ENCODE peak calls at places on chromosome 17, in ten cellular contexts. One of them, this sample, is unnamed.

GRCh38 chr17:50056217-50056960 is 479 bp downstream of the ITGA3 start:
- DNase-seq in WTC11: peak
- DNase-seq in GOT3: no peak
- DNase-seq in caudate nucleus: peak
- DNase-seq in amygdala: peak
- DNase-seq in GM13976: peak
- DNase-seq in activated CD8-positive, alpha-beta T cell treated with anti-CD3 and anti-CD28 coated beads for 36 hours: peak
- DNase-seq in stimulated activated naive B cell treated with anti-CD40 and anti-IgM and Interleukin-4, amounts not matched to agents 10 μg/mL and 1 μg/mL and 100 μg/mL, for 72 hours: peak
- DNase-seq in stomach: peak
- DNase-seq in SJCRH30: peak
- DNase-seq in this sample: peak

GRCh38 chr17:31318298-31319190 is 2.9 kb downstream of the EVI2A start:
- DNase-seq in WTC11: no peak
- DNase-seq in GOT3: no peak
- DNase-seq in caudate nucleus: peak
- DNase-seq in amygdala: peak
- DNase-seq in GM13976: no peak
- DNase-seq in activated CD8-positive, alpha-beta T cell treated with anti-CD3 and anti-CD28 coated beads for 36 hours: peak
- DNase-seq in stimulated activated naive B cell treated with anti-CD40 and anti-IgM and Interleukin-4, amounts not matched to agents 10 μg/mL and 1 μg/mL and 100 μg/mL, for 72 hours: peak
- DNase-seq in stomach: peak
- DNase-seq in SJCRH30: no peak
- DNase-seq in this sample: peak

GRCh38 chr17:59332890-59333377 is 1.5 kb downstream of the YPEL2 start:
- DNase-seq in WTC11: no peak
- DNase-seq in GOT3: no peak
- DNase-seq in caudate nucleus: peak
- DNase-seq in amygdala: peak
- DNase-seq in GM13976: no peak
- DNase-seq in activated CD8-positive, alpha-beta T cell treated with anti-CD3 and anti-CD28 coated beads for 36 hours: peak
- DNase-seq in stimulated activated naive B cell treated with anti-CD40 and anti-IgM and Interleukin-4, amounts not matched to agents 10 μg/mL and 1 μg/mL and 100 μg/mL, for 72 hours: no peak
- DNase-seq in stomach: peak
- DNase-seq in SJCRH30: no peak
- DNase-seq in this sample: peak

GRCh38 chr17:35801583-35802224 is 6.3 kb upstream of the MMP28 start:
- DNase-seq in WTC11: no peak
- DNase-seq in GOT3: no peak
- DNase-seq in caudate nucleus: no peak
- DNase-seq in amygdala: peak
- DNase-seq in GM13976: no peak
- DNase-seq in activated CD8-positive, alpha-beta T cell treated with anti-CD3 and anti-CD28 coated beads for 36 hours: peak
- DNase-seq in stimulated activated naive B cell treated with anti-CD40 and anti-IgM and Interleukin-4, amounts not matched to agents 10 μg/mL and 1 μg/mL and 100 μg/mL, for 72 hours: peak
- DNase-seq in stomach: peak
- DNase-seq in SJCRH30: no peak
- DNase-seq in this sample: peak

GRCh38 chr17:72622661-72623433 is 469.6 kb downstream of the SLC39A11 start:
- DNase-seq in WTC11: no peak
- DNase-seq in GOT3: no peak
- DNase-seq in caudate nucleus: no peak
- DNase-seq in amygdala: no peak
- DNase-seq in GM13976: no peak
- DNase-seq in activated CD8-positive, alpha-beta T cell treated with anti-CD3 and anti-CD28 coated beads for 36 hours: no peak
- DNase-seq in stimulated activated naive B cell treated with anti-CD40 and anti-IgM and Interleukin-4, amounts not matched to agents 10 μg/mL and 1 μg/mL and 100 μg/mL, for 72 hours: no peak
- DNase-seq in stomach: no peak
- DNase-seq in SJCRH30: no peak
- DNase-seq in this sample: no peak

GRCh38 chr17:15893333-15894024 is 51.5 kb upstream of the ADORA2B start:
- DNase-seq in WTC11: no peak
- DNase-seq in GOT3: no peak
- DNase-seq in caudate nucleus: no peak
- DNase-seq in amygdala: no peak
- DNase-seq in GM13976: no peak
- DNase-seq in activated CD8-positive, alpha-beta T cell treated with anti-CD3 and anti-CD28 coated beads for 36 hours: no peak
- DNase-seq in stimulated activated naive B cell treated with anti-CD40 and anti-IgM and Interleukin-4, amounts not matched to agents 10 μg/mL and 1 μg/mL and 100 μg/mL, for 72 hours: no peak
- DNase-seq in stomach: no peak
- DNase-seq in SJCRH30: no peak
- DNase-seq in this sample: no peak

GRCh38 chr17:56771563-56771962 is 62.2 kb downstream of the C17orf67 start:
- DNase-seq in WTC11: no peak
- DNase-seq in GOT3: no peak
- DNase-seq in caudate nucleus: no peak
- DNase-seq in amygdala: no peak
- DNase-seq in GM13976: no peak
- DNase-seq in activated CD8-positive, alpha-beta T cell treated with anti-CD3 and anti-CD28 coated beads for 36 hours: no peak
- DNase-seq in stimulated activated naive B cell treated with anti-CD40 and anti-IgM and Interleukin-4, amounts not matched to agents 10 μg/mL and 1 μg/mL and 100 μg/mL, for 72 hours: no peak
- DNase-seq in stomach: no peak
- DNase-seq in SJCRH30: no peak
- DNase-seq in this sample: no peak

GRCh38 chr17:58019039-58019438 is 12.0 kb upstream of the SRSF1 start:
- DNase-seq in WTC11: no peak
- DNase-seq in GOT3: no peak
- DNase-seq in caudate nucleus: no peak
- DNase-seq in amygdala: no peak
- DNase-seq in GM13976: no peak
- DNase-seq in activated CD8-positive, alpha-beta T cell treated with anti-CD3 and anti-CD28 coated beads for 36 hours: no peak
- DNase-seq in stimulated activated naive B cell treated with anti-CD40 and anti-IgM and Interleukin-4, amounts not matched to agents 10 μg/mL and 1 μg/mL and 100 μg/mL, for 72 hours: no peak
- DNase-seq in stomach: no peak
- DNase-seq in SJCRH30: no peak
- DNase-seq in this sample: no peak

GRCh38 chr17:60067871-60068270 is 10.8 kb downstream of the HEATR6 start:
- DNase-seq in WTC11: no peak
- DNase-seq in GOT3: no peak
- DNase-seq in caudate nucleus: no peak
- DNase-seq in amygdala: no peak
- DNase-seq in GM13976: no peak
- DNase-seq in activated CD8-positive, alpha-beta T cell treated with anti-CD3 and anti-CD28 coated beads for 36 hours: no peak
- DNase-seq in stimulated activated naive B cell treated with anti-CD40 and anti-IgM and Interleukin-4, amounts not matched to agents 10 μg/mL and 1 μg/mL and 100 μg/mL, for 72 hours: no peak
- DNase-seq in stomach: no peak
- DNase-seq in SJCRH30: no peak
- DNase-seq in this sample: no peak

GRCh38 chr17:41631025-41631889 is 6.9 kb upstream of the KRT17 start:
- DNase-seq in WTC11: no peak
- DNase-seq in GOT3: no peak
- DNase-seq in caudate nucleus: no peak
- DNase-seq in amygdala: no peak
- DNase-seq in GM13976: no peak
- DNase-seq in activated CD8-positive, alpha-beta T cell treated with anti-CD3 and anti-CD28 coated beads for 36 hours: no peak
- DNase-seq in stimulated activated naive B cell treated with anti-CD40 and anti-IgM and Interleukin-4, amounts not matched to agents 10 μg/mL and 1 μg/mL and 100 μg/mL, for 72 hours: no peak
- DNase-seq in stomach: no peak
- DNase-seq in SJCRH30: peak
- DNase-seq in this sample: no peak

GRCh38 chr17:50564916-50565315 is 4.4 kb downstream of the CACNA1G start:
- DNase-seq in WTC11: no peak
- DNase-seq in GOT3: peak
- DNase-seq in caudate nucleus: peak
- DNase-seq in amygdala: no peak
- DNase-seq in GM13976: no peak
- DNase-seq in activated CD8-positive, alpha-beta T cell treated with anti-CD3 and anti-CD28 coated beads for 36 hours: peak
- DNase-seq in stimulated activated naive B cell treated with anti-CD40 and anti-IgM and Interleukin-4, amounts not matched to agents 10 μg/mL and 1 μg/mL and 100 μg/mL, for 72 hours: no peak
- DNase-seq in stomach: no peak
- DNase-seq in SJCRH30: peak
- DNase-seq in this sample: peak

GRCh38 chr17:39653662-39654331 is 11.4 kb upstream of the TCAP start:
- DNase-seq in WTC11: peak
- DNase-seq in GOT3: no peak
- DNase-seq in caudate nucleus: peak
- DNase-seq in amygdala: peak
- DNase-seq in GM13976: peak
- DNase-seq in activated CD8-positive, alpha-beta T cell treated with anti-CD3 and anti-CD28 coated beads for 36 hours: peak
- DNase-seq in stimulated activated naive B cell treated with anti-CD40 and anti-IgM and Interleukin-4, amounts not matched to agents 10 μg/mL and 1 μg/mL and 100 μg/mL, for 72 hours: no peak
- DNase-seq in stomach: peak
- DNase-seq in SJCRH30: peak
- DNase-seq in this sample: peak

GRCh38 chr17:41428591-41429326 is 4.4 kb upstream of the KRT37 start:
- DNase-seq in WTC11: no peak
- DNase-seq in GOT3: no peak
- DNase-seq in caudate nucleus: no peak
- DNase-seq in amygdala: no peak
- DNase-seq in GM13976: no peak
- DNase-seq in activated CD8-positive, alpha-beta T cell treated with anti-CD3 and anti-CD28 coated beads for 36 hours: no peak
- DNase-seq in stimulated activated naive B cell treated with anti-CD40 and anti-IgM and Interleukin-4, amounts not matched to agents 10 μg/mL and 1 μg/mL and 100 μg/mL, for 72 hours: no peak
- DNase-seq in stomach: no peak
- DNase-seq in SJCRH30: peak
- DNase-seq in this sample: peak

GRCh38 chr17:50238594-50239287 is 35.5 kb upstream of the TMEM92 start:
- DNase-seq in WTC11: no peak
- DNase-seq in GOT3: no peak
- DNase-seq in caudate nucleus: no peak
- DNase-seq in amygdala: no peak
- DNase-seq in GM13976: no peak
- DNase-seq in activated CD8-positive, alpha-beta T cell treated with anti-CD3 and anti-CD28 coated beads for 36 hours: no peak
- DNase-seq in stimulated activated naive B cell treated with anti-CD40 and anti-IgM and Interleukin-4, amounts not matched to agents 10 μg/mL and 1 μg/mL and 100 μg/mL, for 72 hours: no peak
- DNase-seq in stomach: no peak
- DNase-seq in SJCRH30: no peak
- DNase-seq in this sample: no peak

GRCh38 chr17:37828313-37829124 is 83.7 kb upstream of the HNF1B start:
- DNase-seq in WTC11: no peak
- DNase-seq in GOT3: no peak
- DNase-seq in caudate nucleus: no peak
- DNase-seq in amygdala: no peak
- DNase-seq in GM13976: no peak
- DNase-seq in activated CD8-positive, alpha-beta T cell treated with anti-CD3 and anti-CD28 coated beads for 36 hours: peak
- DNase-seq in stimulated activated naive B cell treated with anti-CD40 and anti-IgM and Interleukin-4, amounts not matched to agents 10 μg/mL and 1 μg/mL and 100 μg/mL, for 72 hours: no peak
- DNase-seq in stomach: no peak
- DNase-seq in SJCRH30: no peak
- DNase-seq in this sample: peak

GRCh38 chr17:77363821-77364361 is 223.1 kb downstream of the SEC14L1 start:
- DNase-seq in WTC11: peak
- DNase-seq in GOT3: no peak
- DNase-seq in caudate nucleus: no peak
- DNase-seq in amygdala: no peak
- DNase-seq in GM13976: no peak
- DNase-seq in activated CD8-positive, alpha-beta T cell treated with anti-CD3 and anti-CD28 coated beads for 36 hours: peak
- DNase-seq in stimulated activated naive B cell treated with anti-CD40 and anti-IgM and Interleukin-4, amounts not matched to agents 10 μg/mL and 1 μg/mL and 100 μg/mL, for 72 hours: no peak
- DNase-seq in stomach: no peak
- DNase-seq in SJCRH30: no peak
- DNase-seq in this sample: no peak

GRCh38 chr17:82664701-82665182 is 16.5 kb upstream of the WDR45B start:
- DNase-seq in WTC11: no peak
- DNase-seq in GOT3: no peak
- DNase-seq in caudate nucleus: peak
- DNase-seq in amygdala: no peak
- DNase-seq in GM13976: no peak
- DNase-seq in activated CD8-positive, alpha-beta T cell treated with anti-CD3 and anti-CD28 coated beads for 36 hours: no peak
- DNase-seq in stimulated activated naive B cell treated with anti-CD40 and anti-IgM and Interleukin-4, amounts not matched to agents 10 μg/mL and 1 μg/mL and 100 μg/mL, for 72 hours: no peak
- DNase-seq in stomach: no peak
- DNase-seq in SJCRH30: no peak
- DNase-seq in this sample: no peak

This sample was measured in AG10803.